ENCODE peak calls at places on chromosomes 6 and 20, in five cellular contexts. N is H1, I is IMR-90, L is H9, J is mesenchymal stem cell. Y is an unnamed sample.

GRCh38 chr6:152380351-152380767 is 256.8 kb downstream of the SYNE1 start:
- DNase-seq in L (no peak), I (peak; percentile 74), J (peak; percentile 91), N (no peak), Y (no peak)

GRCh38 chr6:139376604-139377218 is 2.3 kb upstream of the CITED2 start:
- DNase-seq in I (peak; percentile 41), J (peak; percentile 55), N (no peak), L (no peak), Y (no peak)

GRCh38 chr6:119791746-119792145 is 442.2 kb upstream of the MAN1A1 start:
- DNase-seq in N (no peak), L (no peak), J (peak; percentile 3), I (no peak), Y (no peak)

GRCh38 chr6:120916844-120917243 is 417.4 kb downstream of the TBC1D32 start:
- DNase-seq in N (no peak), J (no peak), I (no peak), L (no peak), Y (no peak)

GRCh38 chr6:100309174-100309573 is 155.5 kb downstream of the SIM1 start:
- DNase-seq in L (no peak), N (no peak), J (no peak), I (no peak), Y (no peak)

GRCh38 chr6:124199226-124199625 is 395.6 kb downstream of the NKAIN2 start:
- DNase-seq in I (no peak), J (no peak), L (no peak), N (no peak), Y (no peak)

GRCh38 chr20:5172167-5172586 is 45.4 kb downstream of the CDS2 start:
- DNase-seq in J (no peak), N (no peak), L (no peak), I (no peak), Y (no peak)

GRCh38 chr6:7247828-7248227 is 65.2 kb downstream of the SSR1 start:
- DNase-seq in N (no peak), J (no peak), L (no peak), I (no peak), Y (no peak)

GRCh38 chr20:23205656-23206055 is 119.5 kb upstream of the CD93 start:
- DNase-seq in N (no peak), L (peak; percentile 39), J (no peak), I (peak; percentile 9), Y (peak; percentile 21)

GRCh38 chr20:52015155-52015554 is 176.4 kb downstream of the ZFP64 start:
- DNase-seq in L (no peak), I (no peak), J (no peak), N (no peak), Y (no peak)

GRCh38 chr6:129022011-129022553 is 139.1 kb downstream of the LAMA2 start:
- DNase-seq in L (no peak), I (no peak), N (no peak), J (no peak), Y (no peak)

GRCh38 chr20:44409132-44409600 is 53.7 kb downstream of the HNF4A start:
- DNase-seq in L (no peak), J (no peak), N (no peak), I (peak; percentile 33), Y (no peak)

GRCh38 chr20:47348539-47349142 is 7.9 kb downstream of the ZMYND8 start:
- DNase-seq in N (no peak), L (no peak), I (no peak), J (peak; percentile 65), Y (no peak)

GRCh38 chr6:150627601-150628012 is 27.9 kb downstream of the PLEKHG1 start:
- DNase-seq in J (peak; percentile 35), N (no peak), I (no peak), L (no peak), Y (no peak)

GRCh38 chr6:22621028-22621427 is 51.7 kb downstream of the HDGFL1 start:
- DNase-seq in J (no peak), L (no peak), I (no peak), N (no peak), Y (no peak)

GRCh38 chr20:50450961-50451752 is 59.0 kb upstream of the PTPN1 start:
- DNase-seq in N (no peak), I (peak; percentile 46), L (peak; percentile 77), J (peak; percentile 84), Y (no peak)

GRCh38 chr6:111770263-111771083 is 102.8 kb downstream of the FYN start:
- DNase-seq in L (no peak), J (no peak), N (no peak), I (no peak), Y (no peak)

GRCh38 chr6:6407061-6407723 is 86.7 kb upstream of the F13A1 start:
- DNase-seq in N (no peak), J (no peak), L (no peak), I (no peak), Y (no peak)

GRCh38 chr6:105398859-105399258 is 4.0 kb downstream of the PREP start:
- DNase-seq in I (no peak), J (no peak), N (no peak), L (no peak), Y (no peak)

DNA sequence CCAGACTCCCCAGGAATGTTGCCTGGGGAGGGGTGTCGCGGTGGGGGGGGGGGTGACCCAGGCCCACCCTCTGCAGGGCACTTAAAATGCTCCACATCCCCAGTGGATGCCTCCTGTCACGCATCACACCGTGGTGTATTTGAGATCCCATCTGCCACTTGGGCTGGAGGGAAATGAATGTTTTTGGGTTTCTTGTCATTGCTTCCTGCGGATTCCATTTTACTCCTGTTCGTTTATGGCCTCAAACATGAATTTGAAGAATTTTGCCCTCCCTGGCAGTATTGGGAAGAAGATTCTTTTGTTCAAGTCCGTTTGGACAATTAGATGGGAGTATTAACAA is 544 bp upstream of the KHDC1 start:
- DNase-seq in J (no peak), I (no peak), N (no peak), L (no peak), Y (no peak)
- H3K14ac ChIP-seq in J (no peak overlapping the region), I (peak overlapping the region; percentile 91), N (no peak overlapping the region), L (peak overlapping the region; percentile 28), Y (no peak overlapping the region)

DNA sequence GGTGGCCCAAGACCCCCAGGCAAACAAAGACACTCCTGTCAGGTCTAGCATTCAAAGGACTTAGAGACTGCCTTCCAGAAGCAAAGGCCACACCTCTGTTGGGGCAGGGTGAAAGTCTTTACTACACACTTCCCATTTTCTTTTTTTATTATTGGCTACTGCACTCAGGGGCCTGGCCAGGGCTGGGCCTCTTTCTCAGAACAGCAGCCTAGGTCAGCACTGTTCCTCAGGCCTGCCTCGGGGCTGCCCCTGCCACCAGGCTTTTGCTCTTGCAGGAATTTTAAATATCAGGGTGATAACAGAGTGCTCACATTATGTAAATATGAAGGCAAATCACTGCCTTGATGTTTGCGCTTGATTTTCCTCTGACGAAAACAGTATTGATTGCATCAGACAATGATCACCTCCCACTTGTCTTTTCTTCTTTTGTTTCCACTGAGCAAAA is 18.5 kb downstream of the GSTA4 start:
- DNase-seq in I (no peak), J (no peak), L (no peak), N (no peak), Y (no peak)
- H2BK15ac ChIP-seq in I (no peak overlapping the region), J (no peak overlapping the region), L (no peak overlapping the region), N (no peak overlapping the region), Y (no peak overlapping the region)

GRCh38 chr6:109660526-109660925 is 30.5 kb downstream of the AK9 start:
- DNase-seq in I (no peak), N (no peak), J (no peak), L (no peak), Y (no peak)
- H3K4me2 ChIP-seq in I (no peak overlapping the region), N (no peak overlapping the region), J (no peak overlapping the region), L (no peak overlapping the region), Y (no peak overlapping the region)

DNA sequence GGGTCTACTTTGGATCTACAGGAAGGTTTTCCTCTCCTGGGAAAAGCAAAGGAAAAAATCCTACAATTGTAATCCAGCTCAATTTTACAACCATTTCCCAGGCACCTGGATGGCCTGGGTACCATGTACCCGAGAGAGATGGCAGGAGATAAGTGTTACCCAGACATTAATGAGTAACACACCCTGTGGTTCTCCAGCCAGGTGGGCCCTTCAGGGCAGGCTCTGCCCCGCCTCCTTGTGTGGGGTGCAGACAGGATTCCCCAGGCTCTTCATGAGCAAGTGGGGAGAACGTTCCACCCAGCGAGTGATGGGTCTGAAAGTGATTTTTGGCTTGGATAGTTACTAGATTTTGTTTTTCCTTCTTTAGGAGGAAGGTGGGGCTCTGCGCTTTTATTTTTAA is 244.0 kb downstream of the TAF4 start:
- DNase-seq in J (no peak), L (no peak), I (no peak), N (no peak), Y (no peak)
- H3K14ac ChIP-seq in J (no peak overlapping the region), L (no peak overlapping the region), I (no peak overlapping the region), N (no peak overlapping the region), Y (no peak overlapping the region)